ENCODE peak calls at places on chromosomes 5 and 9, in six cellular contexts. H is HCT116, U is GM23248, L is fibroblast of lung, O is foreskin fibroblast, X is tibial nerve. W is an unnamed sample.

GRCh38 chr5:150070277-150070638 is 16.1 kb downstream of the CSF1R start:
- DNase-seq in H (no peak), X (no peak), U (no peak), L (no peak), O (no peak), W (no peak)

GRCh38 chr9:90003046-90003355 is 398.2 kb downstream of the GADD45G start:
- DNase-seq in X (no peak), L (no peak), O (no peak), U (no peak), H (no peak), W (no peak)

GRCh38 chr5:104172976-104173375 is 610.4 kb upstream of the NUDT12 start:
- DNase-seq in O (no peak), H (no peak), L (no peak), U (no peak), X (no peak), W (peak)

GRCh38 chr5:22678886-22679285 is 174.3 kb downstream of the CDH12 start:
- DNase-seq in O (no peak), X (no peak), L (no peak), U (no peak), H (no peak), W (no peak)

GRCh38 chr5:57887851-57888621 is 405.4 kb upstream of the ACTBL2 start:
- DNase-seq in O (peak), U (peak), H (peak), X (no peak), L (peak), W (peak)

GRCh38 chr5:60675286-60675685 is 24.7 kb downstream of the DEPDC1B start:
- DNase-seq in U (no peak), H (no peak), L (no peak), X (no peak), O (no peak), W (no peak)

GRCh38 chr9:91833096-91833877 is 116.7 kb downstream of the ROR2 start:
- DNase-seq in L (no peak), H (no peak), X (no peak), O (no peak), U (no peak), W (no peak)

GRCh38 chr5:159031513-159031912 is 68.2 kb downstream of the EBF1 start:
- DNase-seq in H (no peak), O (no peak), L (no peak), X (no peak), U (no peak), W (peak)

GRCh38 chr5:136000147-136000546 is 28.6 kb upstream of the TGFBI start:
- DNase-seq in H (no peak), O (no peak), L (no peak), X (no peak), U (no peak), W (no peak)

GRCh38 chr5:142636698-142637324 is 49.1 kb downstream of the FGF1 start:
- DNase-seq in H (no peak), O (no peak), X (no peak), U (no peak), L (no peak), W (no peak)

GRCh38 chr9:34446468-34446891 is 11.9 kb downstream of the FAM219A start:
- DNase-seq in O (no peak), H (no peak), X (no peak), L (no peak), U (peak), W (no peak)

GRCh38 chr5:19241690-19242089 is 746.3 kb downstream of the CDH18 start:
- DNase-seq in L (no peak), H (no peak), O (no peak), X (no peak), U (no peak), W (no peak)

GRCh38 chr5:172766287-172767104 is 4.5 kb downstream of the DUSP1 start:
- DNase-seq in O (peak), X (peak), U (peak), H (no peak), L (peak), W (peak)

GRCh38 chr5:1526151-1526631 is 2.4 kb upstream of the LPCAT1 start:
- DNase-seq in H (no peak), O (no peak), U (no peak), X (peak), L (no peak), W (no peak)

GRCh38 chr5:1526681-1527131 is 2.9 kb upstream of the LPCAT1 start:
- DNase-seq in L (no peak), U (no peak), X (peak), H (no peak), O (no peak), W (no peak)

GRCh38 chr5:1525624-1525985 is 1.8 kb upstream of the LPCAT1 start:
- DNase-seq in L (no peak), U (no peak), O (no peak), X (peak), H (no peak), W (no peak)

GRCh38 chr5:1529498-1529897 is 5.7 kb upstream of the LPCAT1 start:
- DNase-seq in O (no peak), X (no peak), H (no peak), U (no peak), L (no peak), W (no peak)

GRCh38 chr5:1527533-1528205 is 3.9 kb upstream of the LPCAT1 start:
- DNase-seq in H (no peak), X (no peak), U (no peak), L (no peak), O (no peak), W (no peak)
- H3K4me3 ChIP-seq in H (no peak), X (no peak), U (no peak), L (no peak), O (no peak), W (no peak)

DNA sequence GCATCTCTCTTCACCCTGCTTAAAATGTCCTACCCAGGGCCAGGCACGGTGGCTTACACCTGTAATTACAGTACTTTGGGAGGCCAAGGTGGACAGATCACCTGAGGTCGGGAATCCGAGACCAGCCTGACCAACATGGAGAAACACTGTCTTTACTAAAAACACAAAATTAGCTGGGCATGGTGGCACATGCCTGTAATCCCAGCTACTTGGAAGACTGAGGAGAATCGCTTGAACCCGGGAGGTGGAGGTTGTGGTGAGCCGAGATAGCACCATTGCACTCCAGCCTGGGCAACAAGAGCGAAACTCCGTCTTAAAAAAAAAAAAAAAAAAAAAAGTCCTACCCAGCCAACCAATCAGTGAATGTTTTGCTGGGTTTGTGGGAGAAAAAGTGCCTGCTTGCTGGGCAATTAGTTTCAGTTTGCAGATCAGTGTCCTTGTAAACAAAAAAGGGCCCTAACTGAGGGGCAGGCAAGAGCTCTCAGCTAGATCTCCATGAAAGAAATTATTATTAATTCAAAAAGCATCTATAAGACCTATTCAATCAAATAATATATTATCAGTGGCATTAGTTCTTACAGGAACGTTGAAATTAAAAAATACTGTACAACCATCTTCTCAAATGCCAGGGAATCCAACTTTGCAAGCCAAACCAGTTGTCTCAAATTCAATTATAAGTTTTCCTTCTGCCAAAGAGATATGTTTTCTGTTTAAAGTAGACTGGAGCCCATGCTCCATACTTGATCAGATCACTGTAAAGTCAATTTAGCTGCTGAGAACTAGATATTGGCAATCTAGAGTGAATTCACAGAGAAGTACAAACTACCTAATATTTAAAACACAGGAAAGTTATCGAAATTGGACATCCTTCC is 3.9 kb downstream of the MEGF9 start:
- DNase-seq in O (no peak), H (peak), X (no peak), U (peak), L (peak), W (peak)
- H3K4me3 ChIP-seq in O (no peak), H (peak), X (peak), U (peak), L (peak), W (peak)

GRCh38 chr9:121735792-121736130 is 84.3 kb downstream of the DAB2IP start:
- DNase-seq in H (no peak), X (no peak), L (no peak), O (no peak), U (peak), W (no peak)
- H3K4me3 ChIP-seq in H (peak), X (peak), L (peak), O (peak), U (peak), W (no peak)

GRCh38 chr5:169637085-169637855 is at the start of gene DOCK2:
- DNase-seq in L (no peak), X (no peak), U (peak), O (no peak), H (no peak), W (no peak)

GRCh38 chr5:169637856-169638190 is 748 bp downstream of the DOCK2 start:
- DNase-seq in X (no peak), U (no peak), H (no peak), L (no peak), O (no peak), W (no peak)

GRCh38 chr5:169634606-169635005 is 2.5 kb upstream of the DOCK2 start:
- DNase-seq in O (no peak), L (no peak), H (no peak), X (no peak), U (no peak), W (no peak)

GRCh38 chr5:169635933-169636332 is 1.1 kb upstream of the DOCK2 start:
- DNase-seq in X (no peak), L (no peak), O (no peak), U (no peak), H (no peak), W (no peak)

DNA sequence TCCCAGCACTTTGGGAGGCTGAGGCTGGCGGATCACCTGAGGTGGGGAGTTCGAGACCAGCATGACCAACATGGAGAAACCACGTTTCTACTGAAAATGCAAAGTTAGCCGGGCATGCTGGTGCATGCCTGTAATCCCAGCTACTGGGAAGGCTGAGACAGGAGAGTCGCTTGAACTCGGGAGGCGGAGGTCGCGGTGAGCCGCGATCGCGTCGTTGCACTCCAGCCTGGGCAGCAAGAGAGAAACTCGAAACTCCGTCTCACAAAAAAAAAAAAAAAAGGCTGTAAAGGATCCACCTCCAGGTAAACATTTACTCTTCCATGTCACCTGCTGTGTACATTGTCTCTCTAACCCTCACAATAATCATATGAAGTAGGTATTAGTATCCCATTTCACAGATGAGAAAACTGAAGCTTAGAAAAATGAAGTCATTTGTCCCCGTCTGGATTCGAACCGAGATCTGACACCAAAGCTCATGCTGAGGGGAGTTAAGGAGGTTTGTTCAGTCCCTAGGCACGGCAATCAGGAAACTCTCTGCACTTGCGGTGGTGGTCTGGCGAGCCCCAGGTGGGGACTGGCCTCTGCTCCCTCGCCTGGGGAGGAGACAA is 494 bp upstream of the DOCK2 start:
- DNase-seq in H (no peak), U (no peak), O (no peak), L (no peak), X (no peak), W (no peak)
- H3K4me3 ChIP-seq in H (no peak), U (peak), O (peak), L (peak), X (no peak), W (no peak)